ENCODE peak calls at places on chromosomes 16 and 17, in nine cellular contexts. U is AG04450; M is left lung; K is uterus; D is heart right ventricle; R is sigmoid colon; F is esophagus squamous epithelium; J is heart left ventricle; N is CD8-positive, alpha-beta memory T cell. G is an unnamed sample.

GRCh38 chr16:25838724-25839186 is 147.0 kb downstream of the HS3ST4 start:
- DNase-seq in M (no peak), J (no peak), D (no peak), F (no peak), N (no peak), R (no peak), K (no peak), U (peak), G (no peak)

GRCh38 chr16:50266337-50267091 is at the start of gene ADCY7:
- DNase-seq in N (peak), M (peak), F (peak), D (peak), U (peak), J (peak), K (no peak), R (peak), G (peak)

GRCh38 chr17:52696362-52696761 is 537.8 kb upstream of the CA10 start:
- DNase-seq in U (no peak), R (no peak), M (no peak), D (no peak), J (no peak), K (no peak), F (no peak), N (no peak), G (no peak)

GRCh38 chr16:20971420-20971819 is 70.8 kb downstream of the LYRM1 start:
- DNase-seq in F (no peak), K (no peak), U (no peak), J (no peak), M (no peak), D (no peak), N (no peak), R (no peak), G (no peak)

GRCh38 chr16:77711775-77712174 is 10.5 kb upstream of the NUDT7 start:
- DNase-seq in U (no peak), R (no peak), F (no peak), K (no peak), J (no peak), M (no peak), N (no peak), D (no peak), G (no peak)

GRCh38 chr16:25126820-25127232 is 15.3 kb downstream of the LCMT1 start:
- DNase-seq in N (no peak), K (peak), U (peak), F (no peak), R (no peak), J (no peak), M (no peak), D (no peak), G (no peak)

GRCh38 chr16:9647981-9648701 is 534.1 kb downstream of the GRIN2A start:
- DNase-seq in R (no peak), N (no peak), K (no peak), D (no peak), J (no peak), U (no peak), F (no peak), M (no peak), G (no peak)

GRCh38 chr17:38330941-38331411 is 12.8 kb downstream of the GPR179 start:
- DNase-seq in M (peak), U (no peak), K (no peak), R (no peak), F (no peak), J (no peak), N (no peak), D (no peak), G (no peak)

GRCh38 chr17:81927145-81927652 is 336 bp downstream of the MAFG start:
- DNase-seq in U (no peak), D (no peak), N (no peak), F (no peak), M (no peak), R (no peak), J (no peak), K (no peak), G (no peak)

GRCh38 chr16:56807011-56807675 is 57.9 kb upstream of the SLC12A3 start:
- DNase-seq in U (peak), J (no peak), F (no peak), R (no peak), D (no peak), M (no peak), K (no peak), N (no peak), G (no peak)

GRCh38 chr16:87765473-87765775 is 362 bp downstream of the KLHDC4 start:
- DNase-seq in M (no peak), N (peak), F (no peak), R (no peak), D (peak), J (peak), U (no peak), K (no peak), G (no peak)

GRCh38 chr17:74212262-74212912 is 984 bp upstream of the TTYH2 start:
- DNase-seq in J (peak), F (no peak), U (no peak), R (peak), K (no peak), N (no peak), D (peak), M (peak), G (no peak)

GRCh38 chr17:17119533-17119932 is 77.3 kb downstream of the MPRIP start:
- DNase-seq in D (no peak), F (no peak), K (no peak), R (no peak), M (peak), J (no peak), N (peak), U (peak), G (no peak)

GRCh38 chr16:58938856-58939255 is 204.7 kb upstream of the GOT2 start:
- DNase-seq in D (no peak), N (no peak), F (no peak), M (no peak), J (no peak), U (no peak), R (no peak), K (no peak), G (no peak)
- H3K27ac ChIP-seq in D (no peak), N (no peak), F (no peak), M (no peak), J (no peak), U (no peak), R (no peak), K (no peak), G (no peak)

GRCh38 chr17:8532021-8532420 is 96.3 kb downstream of the NDEL1 start:
- DNase-seq in D (no peak), R (no peak), F (no peak), U (no peak), N (no peak), J (no peak), K (no peak), M (no peak), G (no peak)
- H3K27ac ChIP-seq in D (no peak), R (no peak), F (no peak), U (no peak), N (no peak), J (no peak), K (no peak), M (no peak), G (peak)

DNA sequence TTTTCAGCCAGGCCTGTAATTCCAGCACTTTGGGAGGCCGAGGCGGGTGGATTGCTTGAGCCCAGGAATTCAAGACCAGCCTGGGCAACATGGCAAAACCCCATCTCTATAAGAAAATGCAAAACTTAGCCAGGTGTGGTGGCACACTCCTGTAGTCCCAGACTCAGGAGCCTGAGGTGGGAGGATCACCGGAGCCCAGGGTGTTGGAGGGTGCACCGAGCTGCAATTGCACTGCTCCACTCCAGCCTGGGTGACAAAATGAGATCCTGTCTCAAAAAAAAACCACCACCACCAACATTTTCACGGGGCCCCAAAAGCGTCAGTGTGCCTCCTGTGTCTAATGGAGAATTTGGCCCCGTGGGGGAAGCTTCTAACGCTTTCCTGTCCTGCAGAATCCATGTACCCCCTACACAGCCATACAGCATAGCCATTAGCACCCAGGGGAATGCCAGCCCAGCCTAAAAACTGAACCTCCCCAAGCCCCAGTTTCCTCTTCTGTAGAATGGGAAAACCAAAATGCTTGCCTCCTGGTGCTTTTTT is 22.2 kb upstream of the MAP3K14 start:
- DNase-seq in K (no peak), F (no peak), N (no peak), R (peak), M (no peak), D (no peak), U (no peak), J (no peak), G (no peak)
- H3K27ac ChIP-seq in K (no peak), F (no peak), N (no peak), R (peak), M (no peak), D (no peak), U (no peak), J (peak), G (peak)

GRCh38 chr17:19752216-19753048 is 4.3 kb upstream of the ALDH3A1 start:
- DNase-seq in K (no peak), F (no peak), M (no peak), J (no peak), U (no peak), R (peak), D (no peak), N (no peak), G (no peak)

GRCh38 chr17:19755821-19756510 is 7.9 kb upstream of the ALDH3A1 start:
- DNase-seq in F (no peak), D (no peak), M (no peak), J (no peak), U (no peak), N (no peak), R (no peak), K (no peak), G (no peak)

GRCh38 chr17:19755392-19755791 is 7.3 kb upstream of the ALDH3A1 start:
- DNase-seq in F (no peak), N (no peak), R (no peak), K (no peak), U (no peak), M (no peak), J (no peak), D (no peak), G (no peak)

GRCh38 chr17:19753049-19753444 is 4.9 kb upstream of the ALDH3A1 start:
- DNase-seq in N (no peak), D (peak), M (peak), U (no peak), R (peak), K (no peak), F (no peak), J (peak), G (peak)

GRCh38 chr17:19753661-19754463 is 5.8 kb upstream of the ALDH3A1 start:
- DNase-seq in K (no peak), M (peak), R (peak), U (no peak), F (no peak), J (no peak), N (no peak), D (peak), G (peak)
- H3K27ac ChIP-seq in K (no peak), M (no peak), R (peak), U (peak), F (peak), J (no peak), N (no peak), D (no peak), G (peak)

G was measured in ascending aorta.